ENCODE peak calls at places on chromosomes 13 and 19, in five cellular contexts. One of them, this sample, is unnamed.

GRCh38 chr13:75091707-75092106 is 390.3 kb downstream of the TBC1D4 start:
- DNase-seq in IMR-90: no peak
- DNase-seq in uterus: no peak
- DNase-seq in endodermal cell: peak; percentile 43
- DNase-seq in GM23338: peak; percentile 21
- DNase-seq in this sample: no peak

GRCh38 chr13:97327521-97328221 is 105.5 kb downstream of the MBNL2 start:
- DNase-seq in IMR-90: peak; percentile 16
- DNase-seq in endodermal cell: no peak
- DNase-seq in GM23338: no peak
- DNase-seq in uterus: no peak
- DNase-seq in this sample: no peak

GRCh38 chr19:16125738-16126495 is 14.2 kb downstream of the RAB8A start:
- DNase-seq in endodermal cell: no peak
- DNase-seq in IMR-90: no peak
- DNase-seq in uterus: no peak
- DNase-seq in GM23338: no peak
- DNase-seq in this sample: no peak

GRCh38 chr19:5287066-5287465 is 53.5 kb downstream of the PTPRS start:
- DNase-seq in endodermal cell: no peak
- DNase-seq in uterus: no peak
- DNase-seq in GM23338: no peak
- DNase-seq in IMR-90: no peak
- DNase-seq in this sample: no peak

GRCh38 chr13:98843482-98843877 is 91.0 kb upstream of the SLC15A1 start:
- DNase-seq in endodermal cell: no peak
- DNase-seq in GM23338: no peak
- DNase-seq in uterus: no peak
- DNase-seq in IMR-90: no peak
- DNase-seq in this sample: no peak

GRCh38 chr19:15297416-15298224 is 34.7 kb downstream of the BRD4 start:
- DNase-seq in uterus: no peak
- DNase-seq in IMR-90: peak; percentile 83
- DNase-seq in endodermal cell: no peak
- DNase-seq in GM23338: peak; percentile 44
- DNase-seq in this sample: no peak

GRCh38 chr13:44106231-44107152 is 226.8 kb downstream of the LACC1 start:
- DNase-seq in IMR-90: no peak
- DNase-seq in uterus: no peak
- DNase-seq in GM23338: no peak
- DNase-seq in endodermal cell: no peak
- DNase-seq in this sample: peak; percentile 40

GRCh38 chr19:756232-756631 is 5.3 kb downstream of the MISP start:
- DNase-seq in endodermal cell: peak; percentile 74
- DNase-seq in IMR-90: peak; percentile 49
- DNase-seq in uterus: no peak
- DNase-seq in GM23338: peak; percentile 54
- DNase-seq in this sample: no peak

GRCh38 chr19:2011169-2011568 is 4.3 kb downstream of the BTBD2 start:
- DNase-seq in IMR-90: no peak
- DNase-seq in uterus: no peak
- DNase-seq in endodermal cell: no peak
- DNase-seq in GM23338: no peak
- DNase-seq in this sample: no peak

GRCh38 chr13:98239156-98240076 is 62.3 kb upstream of the RNF113B start:
- DNase-seq in uterus: no peak
- DNase-seq in endodermal cell: peak; percentile 65
- DNase-seq in IMR-90: no peak
- DNase-seq in GM23338: peak; percentile 59
- DNase-seq in this sample: no peak

GRCh38 chr19:49020931-49021895 is 2.9 kb downstream of the CGB3 start:
- DNase-seq in uterus: no peak
- DNase-seq in IMR-90: peak; percentile 25
- DNase-seq in endodermal cell: no peak
- DNase-seq in GM23338: no peak
- DNase-seq in this sample: no peak

GRCh38 chr13:36675213-36675536 is 1.4 kb downstream of the SERTM1 start:
- DNase-seq in uterus: no peak
- DNase-seq in endodermal cell: no peak
- DNase-seq in IMR-90: no peak
- DNase-seq in GM23338: peak; percentile 17
- DNase-seq in this sample: no peak

GRCh38 chr13:105665284-105665683 is 870.2 kb downstream of the EFNB2 start:
- DNase-seq in GM23338: no peak
- DNase-seq in endodermal cell: no peak
- DNase-seq in IMR-90: peak; percentile 54
- DNase-seq in uterus: no peak
- DNase-seq in this sample: no peak

GRCh38 chr13:26599885-26600284 is 42.4 kb downstream of the WASF3 start:
- DNase-seq in IMR-90: no peak
- DNase-seq in GM23338: no peak
- DNase-seq in endodermal cell: no peak
- DNase-seq in uterus: no peak
- DNase-seq in this sample: no peak

GRCh38 chr13:113192902-113193301 is 15.6 kb downstream of the PCID2 start:
- DNase-seq in uterus: no peak
- DNase-seq in endodermal cell: no peak
- DNase-seq in GM23338: no peak
- DNase-seq in IMR-90: peak; percentile 88
- DNase-seq in this sample: no peak
- H3K36me3 ChIP-seq in uterus: no peaks in the 10 kb centered on the region
- H3K36me3 ChIP-seq in endodermal cell: peaks cover 93% of the 10 kb centered on the region
- H3K36me3 ChIP-seq in GM23338: peaks cover 57% of the 10 kb centered on the region
- H3K36me3 ChIP-seq in IMR-90: peaks cover 43% of the 10 kb centered on the region
- H3K36me3 ChIP-seq in this sample: peaks cover 4% of the 10 kb centered on the region

DNA sequence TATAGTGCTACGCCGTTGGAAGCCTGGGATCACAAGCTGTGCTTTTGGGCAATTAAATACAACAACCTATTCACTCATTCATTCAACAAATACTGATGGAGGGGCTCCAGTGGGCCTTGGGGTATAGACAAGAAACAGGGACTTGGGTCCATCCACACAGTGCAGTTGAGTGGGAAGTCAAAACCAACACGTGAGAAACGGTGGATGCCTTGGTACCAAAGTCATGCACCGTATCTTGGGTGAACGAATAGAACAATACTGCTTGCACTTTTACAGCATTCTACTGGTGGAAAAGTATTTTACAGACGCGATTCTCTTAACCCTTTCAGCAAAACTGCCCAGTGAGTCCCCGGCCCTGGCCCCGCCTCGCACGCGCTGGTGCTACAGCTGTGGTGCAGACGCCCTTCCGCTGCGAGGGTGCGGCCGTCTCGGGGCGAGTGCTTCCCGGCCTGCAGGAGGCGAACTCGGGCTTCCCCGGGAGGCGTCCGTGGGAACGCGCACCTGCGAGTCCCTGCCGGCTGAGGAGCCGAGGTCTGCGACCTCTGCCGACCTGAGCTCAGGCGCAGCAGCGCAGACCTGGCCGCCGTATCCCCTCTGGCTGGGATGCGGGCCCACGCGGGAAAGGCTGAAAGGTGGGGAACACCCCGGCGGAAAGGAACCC is 8.3 kb downstream of the TNFRSF19 start:
- DNase-seq in endodermal cell: peak; percentile 90
- DNase-seq in uterus: peak; percentile 74
- DNase-seq in GM23338: peak; percentile 74
- DNase-seq in IMR-90: peak; percentile 69
- DNase-seq in this sample: peak; percentile 77
- TF ChIP-seq CTCF in endodermal cell: peak; percentile 81
- TF ChIP-seq CTCF in uterus: peak; percentile 58
- TF ChIP-seq CTCF in GM23338: peak; percentile 50
- TF ChIP-seq CTCF in IMR-90: peak; percentile 64
- TF ChIP-seq CTCF in this sample: peak; percentile 88

GRCh38 chr13:51420681-51421476 is 32.0 kb downstream of the INTS6 start:
- DNase-seq in uterus: no peak
- DNase-seq in endodermal cell: no peak
- DNase-seq in GM23338: no peak
- DNase-seq in IMR-90: no peak
- DNase-seq in this sample: no peak
- H3K36me3 ChIP-seq in uterus: no peaks in the 10 kb centered on the region
- H3K36me3 ChIP-seq in endodermal cell: peaks cover 80% of the 10 kb centered on the region
- H3K36me3 ChIP-seq in GM23338: peaks cover 6% of the 10 kb centered on the region
- H3K36me3 ChIP-seq in IMR-90: peaks cover 6% of the 10 kb centered on the region
- H3K36me3 ChIP-seq in this sample: peaks cover 11% of the 10 kb centered on the region

DNA sequence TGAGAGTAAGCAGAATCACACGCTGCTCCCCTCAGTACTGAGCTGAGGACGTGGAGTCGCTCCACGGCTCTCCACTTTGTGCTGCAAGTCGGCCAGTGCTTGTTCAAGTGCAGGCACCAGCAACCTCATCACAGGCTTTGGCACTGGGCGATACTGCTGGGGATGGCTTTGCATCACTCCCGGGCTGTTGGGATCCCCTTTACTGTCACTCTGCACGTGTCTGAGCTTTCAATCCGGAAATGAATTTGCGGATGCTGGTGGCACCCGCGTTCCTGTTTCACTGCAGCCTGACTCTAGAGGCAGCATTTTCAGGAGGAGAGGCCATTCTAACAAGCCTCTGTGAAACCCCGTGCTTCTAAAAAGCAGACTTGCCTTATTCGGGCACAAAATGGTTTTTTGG is 19.1 kb downstream of the SMARCA4 start:
- DNase-seq in IMR-90: no peak
- DNase-seq in endodermal cell: no peak
- DNase-seq in uterus: no peak
- DNase-seq in GM23338: no peak
- DNase-seq in this sample: no peak
- TF ChIP-seq CTCF in IMR-90: no peak
- TF ChIP-seq CTCF in endodermal cell: no peak
- TF ChIP-seq CTCF in uterus: no peak
- TF ChIP-seq CTCF in GM23338: no peak
- TF ChIP-seq CTCF in this sample: peak; percentile 13

This sample was measured in heart right ventricle.